ENCODE peak calls at places on chromosomes 7 and 10, in four cellular contexts. E is fibroblast of the aortic adventitia, Z is NCI-H2029, W is transverse colon. C is an unnamed sample.

GRCh38 chr7:106122713-106123112 is 10.6 kb upstream of the SYPL1 start:
- DNase-seq in E (no peak), Z (no peak), W (no peak), C (no peak)

GRCh38 chr10:11824376-11824775 is 1.2 kb downstream of the PROSER2 start:
- DNase-seq in W (no peak), E (peak), Z (no peak), C (no peak)

GRCh38 chr7:1735806-1736468 is 65.9 kb downstream of the ELFN1 start:
- DNase-seq in Z (no peak), E (no peak), W (no peak), C (no peak)

GRCh38 chr7:70072220-70072619 is 473.9 kb downstream of the AUTS2 start:
- DNase-seq in W (no peak), Z (peak), E (no peak), C (peak)

GRCh38 chr10:132115736-132116135 is 50.0 kb downstream of the JAKMIP3 start:
- DNase-seq in Z (no peak), E (no peak), W (no peak), C (no peak)

GRCh38 chr10:61751599-61751998 is 88.9 kb downstream of the CABCOCO1 start:
- DNase-seq in E (no peak), Z (no peak), W (no peak), C (no peak)

GRCh38 chr10:60473557-60473956 is 83.9 kb upstream of the ANK3 start:
- DNase-seq in W (no peak), E (no peak), Z (no peak), C (no peak)

GRCh38 chr10:78038105-78038504 is 4.4 kb downstream of the RPS24 start:
- DNase-seq in E (no peak), W (no peak), Z (no peak), C (no peak)

GRCh38 chr10:124827474-124827873 is 25.9 kb downstream of the ABRAXAS2 start:
- DNase-seq in E (peak), W (no peak), Z (no peak), C (no peak)

GRCh38 chr7:134649231-134649775 is 2.6 kb downstream of the BPGM start:
- DNase-seq in W (no peak), E (no peak), Z (no peak), C (no peak)

C was measured in NCI-H510A.